ENCODE peak calls at places on chromosomes 4 and X, in ten cellular contexts. One of them, this sample, is unnamed.

GRCh38 chrX:12611471-12611870 is 179.7 kb upstream of the PRPS2 start:
- DNase-seq in body of pancreas: no peak
- DNase-seq in tibial nerve: no peak
- DNase-seq in spleen: no peak
- DNase-seq in sigmoid colon: no peak
- DNase-seq in A549: no peak
- DNase-seq in heart left ventricle: no peak
- DNase-seq in adrenal gland: no peak
- DNase-seq in Peyer's patch: no peak
- DNase-seq in IMR-90: no peak
- DNase-seq in this sample: no peak

GRCh38 chrX:13293700-13294099 is 26.2 kb downstream of the ATXN3L start:
- DNase-seq in body of pancreas: no peak
- DNase-seq in tibial nerve: no peak
- DNase-seq in spleen: no peak
- DNase-seq in sigmoid colon: no peak
- DNase-seq in A549: no peak
- DNase-seq in heart left ventricle: no peak
- DNase-seq in adrenal gland: no peak
- DNase-seq in Peyer's patch: no peak
- DNase-seq in IMR-90: no peak
- DNase-seq in this sample: no peak

GRCh38 chr4:144356941-144357381 is 216.4 kb upstream of the GYPA start:
- DNase-seq in body of pancreas: no peak
- DNase-seq in tibial nerve: no peak
- DNase-seq in spleen: no peak
- DNase-seq in sigmoid colon: no peak
- DNase-seq in A549: no peak
- DNase-seq in heart left ventricle: no peak
- DNase-seq in adrenal gland: no peak
- DNase-seq in Peyer's patch: no peak
- DNase-seq in IMR-90: no peak
- DNase-seq in this sample: no peak

GRCh38 chr4:125085-125820 is 952 bp downstream of the ZNF718 start:
- DNase-seq in body of pancreas: peak
- DNase-seq in tibial nerve: no peak
- DNase-seq in spleen: peak
- DNase-seq in sigmoid colon: no peak
- DNase-seq in A549: no peak
- DNase-seq in heart left ventricle: peak
- DNase-seq in adrenal gland: peak
- DNase-seq in Peyer's patch: peak
- DNase-seq in IMR-90: peak
- DNase-seq in this sample: peak

GRCh38 chr4:39043697-39044363 is 11.6 kb upstream of the TMEM156 start:
- DNase-seq in body of pancreas: no peak
- DNase-seq in tibial nerve: no peak
- DNase-seq in spleen: no peak
- DNase-seq in sigmoid colon: no peak
- DNase-seq in A549: no peak
- DNase-seq in heart left ventricle: no peak
- DNase-seq in adrenal gland: no peak
- DNase-seq in Peyer's patch: peak
- DNase-seq in IMR-90: peak
- DNase-seq in this sample: no peak

GRCh38 chr4:88033309-88033708 is 25.9 kb downstream of the PKD2 start:
- DNase-seq in body of pancreas: peak
- DNase-seq in tibial nerve: no peak
- DNase-seq in spleen: no peak
- DNase-seq in sigmoid colon: no peak
- DNase-seq in A549: peak
- DNase-seq in heart left ventricle: no peak
- DNase-seq in adrenal gland: peak
- DNase-seq in Peyer's patch: no peak
- DNase-seq in IMR-90: peak
- DNase-seq in this sample: no peak

GRCh38 chrX:39477438-39478120 is 620.2 kb downstream of the BCOR start:
- DNase-seq in body of pancreas: peak
- DNase-seq in tibial nerve: no peak
- DNase-seq in spleen: no peak
- DNase-seq in sigmoid colon: no peak
- DNase-seq in A549: no peak
- DNase-seq in heart left ventricle: peak
- DNase-seq in adrenal gland: peak
- DNase-seq in Peyer's patch: no peak
- DNase-seq in IMR-90: no peak
- DNase-seq in this sample: peak

GRCh38 chr4:136810626-136811025 is 721.7 kb downstream of the PCDH18 start:
- DNase-seq in body of pancreas: no peak
- DNase-seq in tibial nerve: no peak
- DNase-seq in spleen: no peak
- DNase-seq in sigmoid colon: no peak
- DNase-seq in A549: no peak
- DNase-seq in heart left ventricle: no peak
- DNase-seq in adrenal gland: no peak
- DNase-seq in Peyer's patch: no peak
- DNase-seq in IMR-90: peak
- DNase-seq in this sample: no peak

GRCh38 chr4:57048590-57049304 is 61.4 kb downstream of the IGFBP7 start:
- DNase-seq in body of pancreas: no peak
- DNase-seq in tibial nerve: no peak
- DNase-seq in spleen: no peak
- DNase-seq in sigmoid colon: no peak
- DNase-seq in A549: no peak
- DNase-seq in heart left ventricle: no peak
- DNase-seq in adrenal gland: no peak
- DNase-seq in Peyer's patch: no peak
- DNase-seq in IMR-90: peak
- DNase-seq in this sample: no peak

GRCh38 chr4:165720411-165721082 is 152.5 kb upstream of the TLL1 start:
- DNase-seq in body of pancreas: peak
- DNase-seq in tibial nerve: no peak
- DNase-seq in spleen: no peak
- DNase-seq in sigmoid colon: no peak
- DNase-seq in A549: no peak
- DNase-seq in heart left ventricle: no peak
- DNase-seq in adrenal gland: no peak
- DNase-seq in Peyer's patch: no peak
- DNase-seq in IMR-90: no peak
- DNase-seq in this sample: no peak

GRCh38 chr4:150940123-150940522 is 75.0 kb downstream of the LRBA start:
- DNase-seq in body of pancreas: no peak
- DNase-seq in tibial nerve: no peak
- DNase-seq in spleen: no peak
- DNase-seq in sigmoid colon: no peak
- DNase-seq in A549: no peak
- DNase-seq in heart left ventricle: no peak
- DNase-seq in adrenal gland: no peak
- DNase-seq in Peyer's patch: no peak
- DNase-seq in IMR-90: no peak
- DNase-seq in this sample: no peak

GRCh38 chrX:110992611-110993010 is 103.4 kb upstream of the PAK3 start:
- DNase-seq in body of pancreas: peak
- DNase-seq in tibial nerve: no peak
- DNase-seq in spleen: no peak
- DNase-seq in sigmoid colon: no peak
- DNase-seq in A549: peak
- DNase-seq in heart left ventricle: no peak
- DNase-seq in adrenal gland: peak
- DNase-seq in Peyer's patch: no peak
- DNase-seq in IMR-90: peak
- DNase-seq in this sample: no peak

GRCh38 chrX:149962859-149963757 is 24.8 kb upstream of the EOLA2 start:
- DNase-seq in body of pancreas: peak
- DNase-seq in tibial nerve: peak
- DNase-seq in spleen: no peak
- DNase-seq in sigmoid colon: no peak
- DNase-seq in A549: peak
- DNase-seq in heart left ventricle: no peak
- DNase-seq in adrenal gland: peak
- DNase-seq in Peyer's patch: peak
- DNase-seq in IMR-90: peak
- DNase-seq in this sample: peak

GRCh38 chr4:163558539-163559044 is 64.1 kb downstream of the TMA16 start:
- DNase-seq in body of pancreas: peak
- DNase-seq in tibial nerve: no peak
- DNase-seq in spleen: peak
- DNase-seq in sigmoid colon: no peak
- DNase-seq in A549: no peak
- DNase-seq in heart left ventricle: peak
- DNase-seq in adrenal gland: no peak
- DNase-seq in Peyer's patch: peak
- DNase-seq in IMR-90: no peak
- DNase-seq in this sample: no peak

DNA sequence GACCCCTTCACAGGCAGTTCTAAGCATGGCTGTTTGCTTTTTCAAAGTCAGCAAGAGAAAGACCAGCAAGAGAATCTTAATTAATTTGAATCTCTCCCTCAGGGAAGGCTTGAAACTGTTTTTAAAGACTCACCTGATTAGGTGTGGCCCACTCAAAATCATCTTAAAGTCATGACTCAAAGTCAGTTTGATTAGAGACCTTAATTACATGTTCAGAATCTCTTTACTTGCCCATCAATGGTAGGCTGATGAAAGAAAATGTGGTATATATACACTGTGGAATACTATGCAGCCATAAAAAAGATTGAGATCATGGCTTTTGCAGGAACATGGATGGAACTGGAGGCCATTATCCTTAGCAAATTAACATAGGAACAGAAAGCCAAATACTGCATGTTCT is 247.5 kb upstream of the PRKX start:
- DNase-seq in body of pancreas: no peak
- DNase-seq in tibial nerve: no peak
- DNase-seq in spleen: no peak
- DNase-seq in sigmoid colon: no peak
- DNase-seq in A549: no peak
- DNase-seq in heart left ventricle: no peak
- DNase-seq in adrenal gland: no peak
- DNase-seq in Peyer's patch: no peak
- DNase-seq in IMR-90: no peak
- DNase-seq in this sample: no peak
- TF ChIP-seq CTCF in body of pancreas: no peak
- TF ChIP-seq CTCF in tibial nerve: no peak
- TF ChIP-seq CTCF in spleen: no peak
- TF ChIP-seq CTCF in sigmoid colon: no peak
- TF ChIP-seq CTCF in A549: no peak
- TF ChIP-seq CTCF in heart left ventricle: no peak
- TF ChIP-seq CTCF in adrenal gland: no peak
- TF ChIP-seq CTCF in Peyer's patch: no peak
- TF ChIP-seq CTCF in IMR-90: no peak
- TF ChIP-seq CTCF in this sample: no peak

GRCh38 chr4:86596802-86597201 is 2.7 kb downstream of the PTPN13 start:
- DNase-seq in body of pancreas: no peak
- DNase-seq in tibial nerve: no peak
- DNase-seq in spleen: no peak
- DNase-seq in sigmoid colon: no peak
- DNase-seq in A549: no peak
- DNase-seq in heart left ventricle: no peak
- DNase-seq in adrenal gland: no peak
- DNase-seq in Peyer's patch: no peak
- DNase-seq in IMR-90: peak
- DNase-seq in this sample: no peak
- H3K4me3 ChIP-seq in body of pancreas: no peak
- H3K4me3 ChIP-seq in tibial nerve: peak
- H3K4me3 ChIP-seq in spleen: no peak
- H3K4me3 ChIP-seq in sigmoid colon: no peak
- H3K4me3 ChIP-seq in A549: no peak
- H3K4me3 ChIP-seq in heart left ventricle: peak
- H3K4me3 ChIP-seq in adrenal gland: no peak
- H3K4me3 ChIP-seq in Peyer's patch: no peak
- H3K4me3 ChIP-seq in IMR-90: no peak
- H3K4me3 ChIP-seq in this sample: peak

GRCh38 chr4:182447938-182448280 is 204.7 kb downstream of the TENM3 start:
- DNase-seq in body of pancreas: peak
- DNase-seq in tibial nerve: no peak
- DNase-seq in spleen: no peak
- DNase-seq in sigmoid colon: no peak
- DNase-seq in A549: no peak
- DNase-seq in heart left ventricle: no peak
- DNase-seq in adrenal gland: peak
- DNase-seq in Peyer's patch: no peak
- DNase-seq in IMR-90: no peak
- DNase-seq in this sample: no peak

GRCh38 chr4:182449186-182449880 is 206.1 kb downstream of the TENM3 start:
- DNase-seq in body of pancreas: no peak
- DNase-seq in tibial nerve: no peak
- DNase-seq in spleen: no peak
- DNase-seq in sigmoid colon: peak
- DNase-seq in A549: peak
- DNase-seq in heart left ventricle: no peak
- DNase-seq in adrenal gland: no peak
- DNase-seq in Peyer's patch: no peak
- DNase-seq in IMR-90: peak
- DNase-seq in this sample: no peak

GRCh38 chr4:182453830-182454229 is 210.6 kb downstream of the TENM3 start:
- DNase-seq in body of pancreas: no peak
- DNase-seq in tibial nerve: no peak
- DNase-seq in spleen: no peak
- DNase-seq in sigmoid colon: no peak
- DNase-seq in A549: no peak
- DNase-seq in heart left ventricle: no peak
- DNase-seq in adrenal gland: no peak
- DNase-seq in Peyer's patch: no peak
- DNase-seq in IMR-90: no peak
- DNase-seq in this sample: no peak

GRCh38 chr4:182449960-182450359 is 206.8 kb downstream of the TENM3 start:
- DNase-seq in body of pancreas: no peak
- DNase-seq in tibial nerve: no peak
- DNase-seq in spleen: no peak
- DNase-seq in sigmoid colon: no peak
- DNase-seq in A549: no peak
- DNase-seq in heart left ventricle: no peak
- DNase-seq in adrenal gland: no peak
- DNase-seq in Peyer's patch: no peak
- DNase-seq in IMR-90: no peak
- DNase-seq in this sample: no peak

GRCh38 chr4:182448281-182449151 is 205.3 kb downstream of the TENM3 start:
- DNase-seq in body of pancreas: peak
- DNase-seq in tibial nerve: peak
- DNase-seq in spleen: peak
- DNase-seq in sigmoid colon: peak
- DNase-seq in A549: peak
- DNase-seq in heart left ventricle: peak
- DNase-seq in adrenal gland: peak
- DNase-seq in Peyer's patch: peak
- DNase-seq in IMR-90: peak
- DNase-seq in this sample: peak
- TF ChIP-seq POLR2A in body of pancreas: peak
- TF ChIP-seq POLR2A in tibial nerve: peak
- TF ChIP-seq POLR2A in spleen: no peak
- TF ChIP-seq POLR2A in sigmoid colon: no peak
- TF ChIP-seq POLR2A in A549: no peak
- TF ChIP-seq POLR2A in heart left ventricle: peak
- TF ChIP-seq POLR2A in adrenal gland: peak
- TF ChIP-seq POLR2A in Peyer's patch: no peak
- TF ChIP-seq POLR2A in IMR-90: peak
- TF ChIP-seq POLR2A in this sample: peak

DNA sequence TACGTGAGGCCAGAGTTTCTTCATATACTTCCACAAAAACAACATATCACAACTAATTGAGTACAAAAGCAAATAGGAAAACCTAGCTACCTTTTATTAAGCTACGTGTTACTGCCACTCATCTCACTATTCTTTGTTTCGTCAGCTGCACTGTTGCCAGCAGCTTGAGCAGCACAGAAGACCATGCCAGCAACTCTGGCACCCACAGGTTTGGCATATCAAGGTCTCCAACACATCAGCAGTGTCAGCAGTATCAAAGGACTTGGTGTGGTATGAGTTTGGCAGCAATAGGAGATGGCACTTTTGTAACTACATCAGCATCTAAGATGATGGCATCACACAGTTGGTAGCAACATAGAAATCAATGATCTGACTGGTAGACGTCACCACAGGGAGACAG is 30.7 kb downstream of the CDKL2 start:
- DNase-seq in body of pancreas: no peak
- DNase-seq in tibial nerve: no peak
- DNase-seq in spleen: no peak
- DNase-seq in sigmoid colon: no peak
- DNase-seq in A549: no peak
- DNase-seq in heart left ventricle: no peak
- DNase-seq in adrenal gland: no peak
- DNase-seq in Peyer's patch: no peak
- DNase-seq in IMR-90: no peak
- DNase-seq in this sample: no peak
- TF ChIP-seq CTCF in body of pancreas: no peak
- TF ChIP-seq CTCF in tibial nerve: no peak
- TF ChIP-seq CTCF in spleen: no peak
- TF ChIP-seq CTCF in sigmoid colon: no peak
- TF ChIP-seq CTCF in A549: no peak
- TF ChIP-seq CTCF in heart left ventricle: no peak
- TF ChIP-seq CTCF in adrenal gland: no peak
- TF ChIP-seq CTCF in Peyer's patch: no peak
- TF ChIP-seq CTCF in IMR-90: no peak
- TF ChIP-seq CTCF in this sample: no peak

This sample was measured in ovary.